ENCODE peak calls at places on chromosomes 16 and 17, in eight cellular contexts. R is fibroblast of mammary gland, A is psoas muscle, O is cardiac muscle cell, I is Caco-2, N is stomach, J is left ventricle myocardium inferior, V is left lung. Y is an unnamed sample.

GRCh38 chr17:3956983-3957382 is 7.3 kb downstream of the ATP2A3 start:
- DNase-seq in J (no peak), I (no peak), O (no peak), R (no peak), A (no peak), V (no peak), N (no peak), Y (no peak)

GRCh38 chr17:78289802-78290363 is 58.5 kb downstream of the TMEM235 start:
- DNase-seq in A (peak), V (peak), O (peak), N (peak), I (peak), J (peak), R (peak), Y (peak)

GRCh38 chr17:2989855-2990254 is 73.6 kb downstream of the OR1D5 start:
- DNase-seq in A (no peak), I (no peak), O (no peak), V (no peak), N (no peak), R (no peak), J (no peak), Y (no peak)

GRCh38 chr17:3318336-3318735 is 20.2 kb upstream of the OR3A1 start:
- DNase-seq in R (no peak), I (no peak), V (no peak), N (no peak), O (peak), J (no peak), A (no peak), Y (peak)

GRCh38 chr17:43860927-43861622 is 14.1 kb downstream of the CD300LG start:
- DNase-seq in N (no peak), A (no peak), R (no peak), V (no peak), O (no peak), I (peak), J (peak), Y (no peak)

GRCh38 chr17:61400058-61400785 is 579 bp downstream of the TBX2 start:
- DNase-seq in I (peak), A (no peak), J (no peak), R (no peak), N (no peak), V (no peak), O (peak), Y (no peak)

GRCh38 chr17:13582776-13583414 is 18.8 kb downstream of the HS3ST3A1 start:
- DNase-seq in A (no peak), J (no peak), V (no peak), N (no peak), R (no peak), I (no peak), O (no peak), Y (no peak)

GRCh38 chr17:71188811-71189492 is 931.9 kb upstream of the SOX9 start:
- DNase-seq in V (no peak), A (no peak), R (peak), I (no peak), N (no peak), J (no peak), O (peak), Y (peak)

GRCh38 chr17:28339431-28339830 is 3.9 kb downstream of the TNFAIP1 start:
- DNase-seq in V (no peak), O (no peak), A (no peak), R (no peak), I (no peak), J (no peak), N (no peak), Y (no peak)

GRCh38 chr17:35010093-35010492 is 29.8 kb downstream of the LIG3 start:
- DNase-seq in O (no peak), A (no peak), I (no peak), J (no peak), R (peak), N (no peak), V (no peak), Y (no peak)

GRCh38 chr17:75914643-75915265 is 10.1 kb upstream of the MRPL38 start:
- DNase-seq in N (no peak), V (no peak), J (no peak), I (no peak), A (no peak), O (no peak), R (no peak), Y (no peak)

GRCh38 chr17:76631821-76632565 is 11.6 kb downstream of the ST6GALNAC1 start:
- DNase-seq in A (no peak), O (no peak), N (peak), J (no peak), R (peak), V (no peak), I (no peak), Y (peak)

GRCh38 chr17:6487243-6488007 is 43.2 kb downstream of the PIMREG start:
- DNase-seq in J (no peak), N (no peak), R (no peak), A (no peak), I (no peak), O (peak), V (peak), Y (no peak)

GRCh38 chr17:77674358-77674757 is 284.1 kb upstream of the TNRC6C start:
- DNase-seq in I (no peak), O (no peak), V (no peak), N (no peak), R (no peak), A (no peak), J (no peak), Y (no peak)

GRCh38 chr16:48965391-48965790 is 316.2 kb downstream of the CBLN1 start:
- DNase-seq in R (peak), A (no peak), N (no peak), V (no peak), I (no peak), O (no peak), J (no peak), Y (no peak)

GRCh38 chr16:1537138-1537577 is 3.7 kb downstream of the TMEM204 start:
- DNase-seq in A (no peak), I (no peak), V (peak), J (no peak), N (no peak), O (no peak), R (no peak), Y (no peak)

GRCh38 chr16:1540556-1540855 is 7.0 kb downstream of the TMEM204 start:
- DNase-seq in V (no peak), J (no peak), I (no peak), O (no peak), A (no peak), R (no peak), N (no peak), Y (no peak)

GRCh38 chr16:1537763-1538289 is 4.4 kb downstream of the TMEM204 start:
- DNase-seq in N (no peak), A (no peak), V (peak), O (no peak), R (no peak), J (peak), I (no peak), Y (no peak)

GRCh38 chr16:1539720-1540555 is 6.5 kb downstream of the TMEM204 start:
- DNase-seq in A (no peak), V (peak), O (no peak), N (no peak), J (no peak), I (no peak), R (no peak), Y (no peak)

GRCh38 chr16:1538804-1539520 is 5.5 kb downstream of the TMEM204 start:
- DNase-seq in I (no peak), A (no peak), J (no peak), O (no peak), N (no peak), R (no peak), V (peak), Y (no peak)
- TF ChIP-seq CTCF in I (peak), A (no peak), J (peak), O (no peak), N (no peak), R (no peak), V (no peak), Y (no peak)

GRCh38 chr16:16028311-16028999 is 79.0 kb downstream of the ABCC1 start:
- DNase-seq in I (no peak), A (no peak), N (peak), V (no peak), J (no peak), O (no peak), R (no peak), Y (no peak)
- H3K4me3 ChIP-seq in I (no peak), A (no peak), N (peak), V (no peak), J (no peak), O (no peak), R (no peak), Y (no peak)

GRCh38 chr17:57107498-57108101 is 22.6 kb downstream of the AKAP1 start:
- DNase-seq in J (no peak), V (no peak), O (no peak), N (peak), R (no peak), A (no peak), I (peak), Y (peak)

GRCh38 chr17:57106836-57107497 is 21.9 kb downstream of the AKAP1 start:
- DNase-seq in J (no peak), A (no peak), R (no peak), I (no peak), V (no peak), N (no peak), O (no peak), Y (no peak)

GRCh38 chr17:57104461-57105175 is 19.6 kb downstream of the AKAP1 start:
- DNase-seq in I (no peak), R (peak), N (no peak), A (no peak), O (no peak), J (no peak), V (no peak), Y (no peak)

GRCh38 chr17:57108656-57109392 is 23.8 kb downstream of the AKAP1 start:
- DNase-seq in J (no peak), O (no peak), A (peak), N (no peak), I (no peak), V (no peak), R (no peak), Y (no peak)

GRCh38 chr17:57106107-57106835 is 21.2 kb downstream of the AKAP1 start:
- DNase-seq in A (peak), R (no peak), O (no peak), J (peak), V (no peak), N (no peak), I (peak), Y (peak)
- TF ChIP-seq CTCF in A (peak), R (peak), O (peak), J (peak), V (no peak), N (no peak), I (peak), Y (no peak)

DNA sequence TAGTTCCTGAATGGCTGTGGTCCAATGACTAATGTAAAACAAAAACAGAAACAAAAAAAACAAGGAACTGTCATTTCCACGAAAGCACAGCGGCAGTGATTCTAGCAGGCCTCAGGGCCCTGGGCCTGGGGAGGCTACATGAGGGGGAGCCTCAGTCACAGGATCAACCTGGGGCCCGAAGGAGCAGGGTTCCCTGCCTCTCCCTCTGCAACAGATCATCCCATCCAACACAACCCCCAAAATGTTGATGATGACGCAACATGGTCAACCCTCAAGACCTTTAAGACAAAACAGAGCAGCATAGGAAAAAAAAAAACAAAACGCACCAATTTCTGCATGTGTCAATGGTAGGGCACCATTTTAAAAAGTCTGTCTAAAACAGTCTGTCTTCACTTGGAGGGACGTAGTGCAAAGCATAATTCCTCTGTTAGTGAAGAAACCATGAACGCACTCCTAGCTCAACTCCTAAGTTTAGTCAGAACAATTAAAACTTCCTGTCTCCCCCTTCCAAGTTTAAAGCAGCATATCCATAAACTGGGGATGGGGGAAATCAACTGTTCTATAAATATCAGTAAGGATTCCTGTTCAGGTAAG is 32.3 kb downstream of the AXIN2 start:
- DNase-seq in A (no peak), I (no peak), R (no peak), J (no peak), V (no peak), O (no peak), N (no peak), Y (no peak)
- H3K4me3 ChIP-seq in A (no peak), I (no peak), R (no peak), J (no peak), V (no peak), O (no peak), N (no peak), Y (no peak)

GRCh38 chr17:42531455-42532354 is 4.3 kb upstream of the NAGLU start:
- DNase-seq in J (peak), A (peak), R (peak), N (peak), V (peak), O (peak), I (peak), Y (peak)
- TF ChIP-seq CTCF in J (peak), A (peak), R (peak), N (peak), V (peak), O (peak), I (peak), Y (peak)

DNA sequence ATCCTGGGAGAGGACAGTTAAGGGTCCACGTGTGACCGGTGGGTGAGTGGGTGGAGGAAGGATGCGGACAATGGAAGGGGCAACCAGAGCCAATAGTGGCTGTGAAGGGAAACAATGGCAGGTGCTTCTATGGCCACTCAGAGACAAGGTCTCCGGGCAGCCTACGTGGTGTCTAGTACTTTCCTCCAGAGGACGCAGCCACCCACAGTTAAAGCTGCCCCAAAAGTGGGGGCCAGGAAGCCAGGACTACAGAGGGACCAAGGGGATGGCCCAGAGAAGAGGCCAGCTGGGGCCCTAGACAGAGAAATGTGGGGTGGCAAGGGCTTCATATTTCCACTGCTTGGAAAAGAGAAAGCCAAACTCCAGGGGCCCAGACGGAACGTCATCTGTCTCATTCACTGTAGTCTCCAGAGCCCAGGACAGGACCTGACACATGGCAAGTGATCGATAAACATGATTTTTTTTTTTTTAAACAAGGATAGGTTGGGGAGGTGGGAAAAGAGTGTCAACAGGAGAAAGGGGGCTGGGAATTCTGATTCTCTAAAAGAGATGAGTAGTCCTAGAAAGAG is 861 bp upstream of the PER1 start:
- DNase-seq in A (peak), O (no peak), R (no peak), V (peak), J (no peak), N (no peak), I (no peak), Y (no peak)
- H3K4me3 ChIP-seq in A (peak), O (no peak), R (peak), V (no peak), J (peak), N (peak), I (no peak), Y (peak)

GRCh38 chr16:68134644-68135043 is 49.5 kb downstream of the NFATC3 start:
- DNase-seq in N (no peak), V (no peak), R (no peak), A (no peak), J (no peak), I (no peak), O (no peak), Y (no peak)
- TF ChIP-seq CTCF in N (no peak), V (no peak), R (no peak), A (no peak), J (no peak), I (no peak), O (no peak), Y (no peak)

DNA sequence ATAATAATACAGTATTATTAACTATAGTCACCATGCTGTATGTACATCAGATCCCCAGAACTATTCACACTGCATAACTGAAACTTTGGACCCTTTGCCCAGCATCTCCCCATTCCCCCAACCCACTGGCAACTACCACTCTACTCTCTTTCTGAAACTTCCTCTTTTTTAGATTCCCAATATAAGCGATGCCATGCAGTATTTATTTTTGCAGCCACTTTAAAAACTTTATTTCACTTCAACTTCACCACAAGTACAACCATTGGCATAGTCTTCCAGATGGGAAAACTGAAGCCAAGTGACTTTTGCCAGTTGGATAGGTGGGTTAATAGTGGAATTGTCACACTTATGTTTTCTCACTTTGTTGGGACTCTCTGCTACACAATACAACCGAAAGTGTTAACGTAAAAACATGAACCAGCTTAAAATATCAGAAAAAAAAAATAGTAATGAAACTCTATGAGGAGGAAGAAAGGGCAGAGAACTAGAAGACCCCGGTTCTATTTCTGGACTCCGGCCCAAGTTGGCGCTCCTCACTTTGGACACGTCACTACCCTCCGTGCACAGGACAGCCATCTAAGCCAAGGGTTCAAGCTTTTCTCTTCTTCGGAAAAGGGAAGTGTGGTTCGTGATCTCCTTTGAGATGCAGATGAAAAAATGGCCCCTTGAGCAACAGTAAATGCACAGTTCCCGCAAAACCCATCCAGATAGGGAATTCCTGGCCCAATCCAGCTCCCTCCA is 744 bp downstream of the SHCBP1 start:
- DNase-seq in N (no peak), O (peak), R (peak), J (no peak), V (no peak), I (no peak), A (no peak), Y (peak)
- H3K4me3 ChIP-seq in N (peak), O (peak), R (peak), J (peak), V (peak), I (peak), A (peak), Y (peak)